ENCODE peak calls at places on chromosomes 7 and 10, in ten cellular contexts. W is uterus, A is tibial nerve, Q is Karpas-422, P is astrocyte, B is fibroblast of lung, D is mammary epithelial cell, V is IMR-90, E is GM12878, N is coronary artery. M is an unnamed sample.
A peak's percentile ranks its signal among the peaks of the same experiment; 100 is the strongest.

GRCh38 chr7:34806831-34807230 is 148.8 kb downstream of the NPSR1 start:
- DNase-seq in W (no peak), A (no peak), Q (no peak), P (no peak), B (no peak), D (no peak), V (no peak), E (no peak), N (no peak), M (no peak)

GRCh38 chr7:22005151-22005550 is 59.5 kb upstream of the CDCA7L start:
- DNase-seq in W (no peak), A (no peak), Q (no peak), P (peak; percentile 3), B (no peak), D (no peak), V (no peak), E (no peak), N (no peak), M (no peak)

GRCh38 chr7:96833701-96834453 is 124.2 kb upstream of the SEM1 start:
- DNase-seq in W (no peak), A (no peak), Q (peak; percentile 23), P (no peak), B (peak; percentile 34), D (no peak), V (no peak), E (no peak), N (no peak), M (no peak)

GRCh38 chr7:43385856-43386255 is 197.1 kb upstream of the STK17A start:
- DNase-seq in W (no peak), A (no peak), Q (no peak), P (peak; percentile 66), B (no peak), D (peak; percentile 89), V (peak; percentile 1), E (no peak), N (no peak), M (no peak)

GRCh38 chr7:101740981-101741725 is 76.3 kb upstream of the CUX1 start:
- DNase-seq in W (no peak), A (no peak), Q (peak; percentile 46), P (no peak), B (no peak), D (no peak), V (no peak), E (peak; percentile 72), N (no peak), M (no peak)

GRCh38 chr7:139488810-139489209 is 5.3 kb upstream of the KLRG2 start:
- DNase-seq in W (no peak), A (no peak), Q (no peak), P (no peak), B (no peak), D (no peak), V (no peak), E (no peak), N (no peak), M (no peak)

GRCh38 chr7:155916926-155917655 is 104.8 kb upstream of the SHH start:
- DNase-seq in W (no peak), A (no peak), Q (no peak), P (no peak), B (peak; percentile 69), D (no peak), V (peak; percentile 81), E (no peak), N (no peak), M (no peak)

GRCh38 chr10:97771055-97771811 is 566 bp downstream of the SFRP5 start:
- DNase-seq in W (no peak), A (no peak), Q (no peak), P (peak; percentile 26), B (peak; percentile 9), D (peak; percentile 55), V (peak; percentile 15), E (no peak), N (no peak), M (no peak)

GRCh38 chr7:30206942-30207341 is 72.2 kb downstream of the MTURN start:
- DNase-seq in W (no peak), A (no peak), Q (no peak), P (peak; percentile 2), B (no peak), D (peak; percentile 33), V (no peak), E (no peak), N (no peak), M (no peak)

GRCh38 chr7:30212720-30213119 is 71.7 kb upstream of the ZNRF2 start:
- DNase-seq in W (no peak), A (no peak), Q (no peak), P (no peak), B (no peak), D (no peak), V (no peak), E (no peak), N (no peak), M (no peak)

GRCh38 chr7:30207376-30207775 is 72.6 kb downstream of the MTURN start:
- DNase-seq in W (no peak), A (no peak), Q (no peak), P (no peak), B (no peak), D (no peak), V (no peak), E (no peak), N (no peak), M (no peak)

GRCh38 chr7:30206466-30206865 is 71.7 kb downstream of the MTURN start:
- DNase-seq in W (no peak), A (no peak), Q (no peak), P (peak; percentile 76), B (no peak), D (peak; percentile 87), V (peak; percentile 13), E (no peak), N (no peak), M (no peak)

GRCh38 chr7:30209951-30210350 is 74.4 kb upstream of the ZNRF2 start:
- DNase-seq in W (no peak), A (no peak), Q (no peak), P (no peak), B (no peak), D (no peak), V (no peak), E (no peak), N (no peak), M (no peak)
- H3K27ac ChIP-seq in W (no peak overlapping the region), A (no peak overlapping the region), Q (no peak overlapping the region), P (no peak overlapping the region), B (no peak overlapping the region), D (no peak overlapping the region), V (no peak overlapping the region), E (no peak overlapping the region), N (no peak overlapping the region), M (no peak overlapping the region)

DNA sequence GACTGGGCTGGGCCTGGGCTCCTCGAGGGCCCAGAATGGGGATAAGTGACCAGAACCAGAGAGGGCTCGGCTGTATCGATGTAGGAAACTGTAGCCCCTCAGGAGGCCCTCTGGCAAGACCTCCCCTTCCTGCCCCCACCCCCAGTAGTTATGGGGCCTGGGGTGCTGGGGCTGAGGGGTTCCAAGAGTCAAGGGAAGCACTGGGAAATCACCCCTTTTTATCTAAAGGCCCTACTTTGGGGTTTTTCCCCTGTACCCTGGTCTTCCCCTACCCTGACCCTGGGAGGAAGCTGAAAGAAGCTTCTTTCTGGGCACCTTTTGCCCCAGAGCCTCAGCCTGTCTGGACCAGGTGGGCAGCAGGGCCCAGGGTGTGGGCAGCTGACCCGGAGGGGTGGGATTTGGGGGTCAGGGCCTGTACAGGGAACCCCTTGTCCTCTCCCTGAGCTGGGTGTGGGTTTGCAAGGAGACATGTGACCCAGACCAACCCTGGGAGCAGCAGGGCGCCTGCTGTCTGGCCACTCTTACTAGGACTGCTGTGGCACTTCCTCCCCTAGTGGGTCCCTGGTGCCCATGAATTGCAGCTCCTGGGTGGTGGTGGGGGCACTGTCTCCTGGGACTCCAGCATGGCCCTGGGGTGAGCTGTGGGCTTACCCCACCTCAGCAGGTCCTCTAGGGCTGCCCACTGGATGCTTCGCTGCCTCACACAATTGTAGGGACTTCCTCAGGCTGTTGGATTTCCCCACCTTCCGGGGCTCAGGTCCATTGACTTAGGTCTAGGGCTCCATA is 1.5 kb downstream of the IRF5 start:
- DNase-seq in W (no peak), A (no peak), Q (no peak), P (no peak), B (no peak), D (no peak), V (no peak), E (peak; percentile 65), N (no peak), M (no peak)
- H3K4me3 ChIP-seq in W (no peak overlapping the region), A (peak overlapping the region; percentile 37), Q (peak overlapping the region; percentile 83), P (no peak overlapping the region), B (no peak overlapping the region), D (no peak overlapping the region), V (no peak overlapping the region), E (peak overlapping the region; percentile 71), N (peak overlapping the region; percentile 83), M (peak overlapping the region; percentile 52)

GRCh38 chr7:32481921-32482320 is 8.3 kb downstream of the LSM5 start:
- DNase-seq in W (no peak), A (no peak), Q (no peak), P (no peak), B (no peak), D (no peak), V (no peak), E (no peak), N (no peak), M (no peak)

GRCh38 chr7:32481176-32481575 is 9.0 kb downstream of the LSM5 start:
- DNase-seq in W (no peak), A (no peak), Q (peak; percentile 33), P (no peak), B (no peak), D (no peak), V (no peak), E (no peak), N (no peak), M (no peak)

GRCh38 chr7:32477649-32477980 is 12.6 kb downstream of the LSM5 start:
- DNase-seq in W (no peak), A (no peak), Q (no peak), P (no peak), B (no peak), D (no peak), V (no peak), E (no peak), N (no peak), M (no peak)

GRCh38 chr7:32476816-32477648 is 13.1 kb downstream of the LSM5 start:
- DNase-seq in W (no peak), A (no peak), Q (no peak), P (no peak), B (no peak), D (peak; percentile 96), V (no peak), E (no peak), N (no peak), M (no peak)

GRCh38 chr7:32479574-32480200 is 10.5 kb downstream of the LSM5 start:
- DNase-seq in W (no peak), A (no peak), Q (peak; percentile 80), P (no peak), B (peak; percentile 67), D (peak; percentile 29), V (peak; percentile 52), E (no peak), N (no peak), M (no peak)
- H3K27ac ChIP-seq in W (no peak overlapping the region), A (no peak overlapping the region), Q (no peak overlapping the region), P (no peak overlapping the region), B (no peak overlapping the region), D (no peak overlapping the region), V (no peak overlapping the region), E (no peak overlapping the region), N (no peak overlapping the region), M (no peak overlapping the region)

GRCh38 chr10:132783165-132783736 is 2.7 kb downstream of the NKX6-2 start:
- DNase-seq in W (no peak), A (no peak), Q (no peak), P (no peak), B (no peak), D (no peak), V (no peak), E (no peak), N (no peak), M (no peak)

GRCh38 chr10:132786279-132786528 is 257 bp upstream of the NKX6-2 start:
- DNase-seq in W (no peak), A (no peak), Q (no peak), P (no peak), B (no peak), D (no peak), V (no peak), E (no peak), N (no peak), M (no peak)

GRCh38 chr10:132785433-132786278 is at the start of gene NKX6-2:
- DNase-seq in W (no peak), A (no peak), Q (no peak), P (no peak), B (no peak), D (no peak), V (no peak), E (no peak), N (no peak), M (no peak)

GRCh38 chr10:132784582-132785432 is 1.1 kb downstream of the NKX6-2 start:
- DNase-seq in W (no peak), A (no peak), Q (no peak), P (no peak), B (no peak), D (no peak), V (no peak), E (no peak), N (no peak), M (no peak)

GRCh38 chr10:132783865-132784581 is 1.9 kb downstream of the NKX6-2 start:
- DNase-seq in W (no peak), A (no peak), Q (no peak), P (no peak), B (no peak), D (no peak), V (no peak), E (no peak), N (no peak), M (no peak)
- H3K4me3 ChIP-seq in W (no peak overlapping the region), A (no peak overlapping the region), Q (no peak overlapping the region), P (no peak overlapping the region), B (no peak overlapping the region), D (no peak overlapping the region), V (no peak overlapping the region), E (no peak overlapping the region), N (no peak overlapping the region), M (no peak overlapping the region)

M was measured in gastrocnemius medialis.